ENCODE peak calls at places on chromosome 20, in seven cellular contexts. One of them, this sample, is unnamed.

GRCh38 chr20:51596656-51597388 is 54.3 kb upstream of the NFATC2 start:
- DNase-seq in fibroblast of lung: no peak
- DNase-seq in GM04504: no peak
- DNase-seq in HS-5: no peak
- DNase-seq in heart left ventricle: no peak
- DNase-seq in H4: no peak
- DNase-seq in NCI-H2107: no peak
- DNase-seq in this sample: no peak

GRCh38 chr20:62303327-62304226 is 780 bp downstream of the ADRM1 start:
- DNase-seq in H4: no peak
- DNase-seq in fibroblast of lung: peak
- DNase-seq in heart left ventricle: no peak
- DNase-seq in GM04504: no peak
- DNase-seq in NCI-H2107: no peak
- DNase-seq in HS-5: no peak
- DNase-seq in this sample: no peak

GRCh38 chr20:22288156-22288555 is 296.2 kb downstream of the FOXA2 start:
- DNase-seq in GM04504: no peak
- DNase-seq in HS-5: no peak
- DNase-seq in fibroblast of lung: no peak
- DNase-seq in H4: no peak
- DNase-seq in NCI-H2107: no peak
- DNase-seq in heart left ventricle: no peak
- DNase-seq in this sample: no peak

GRCh38 chr20:9068232-9068781 is 580 bp upstream of the PLCB4 start:
- DNase-seq in HS-5: no peak
- DNase-seq in NCI-H2107: no peak
- DNase-seq in H4: peak
- DNase-seq in GM04504: no peak
- DNase-seq in fibroblast of lung: peak
- DNase-seq in heart left ventricle: peak
- DNase-seq in this sample: peak

GRCh38 chr20:20369353-20370086 is 1.6 kb downstream of the INSM1 start:
- DNase-seq in HS-5: no peak
- DNase-seq in fibroblast of lung: no peak
- DNase-seq in heart left ventricle: no peak
- DNase-seq in GM04504: no peak
- DNase-seq in H4: no peak
- DNase-seq in NCI-H2107: no peak
- DNase-seq in this sample: no peak

GRCh38 chr20:41177636-41178035 is 40.3 kb downstream of the PLCG1 start:
- DNase-seq in heart left ventricle: no peak
- DNase-seq in HS-5: peak
- DNase-seq in fibroblast of lung: peak
- DNase-seq in H4: peak
- DNase-seq in NCI-H2107: no peak
- DNase-seq in GM04504: peak
- DNase-seq in this sample: peak

GRCh38 chr20:34891166-34892062 is 15.0 kb downstream of the ACSS2 start:
- DNase-seq in H4: no peak
- DNase-seq in fibroblast of lung: peak
- DNase-seq in NCI-H2107: no peak
- DNase-seq in heart left ventricle: no peak
- DNase-seq in HS-5: peak
- DNase-seq in GM04504: peak
- DNase-seq in this sample: no peak

GRCh38 chr20:8974009-8974708 is 94.7 kb upstream of the PLCB4 start:
- DNase-seq in HS-5: no peak
- DNase-seq in NCI-H2107: no peak
- DNase-seq in fibroblast of lung: no peak
- DNase-seq in H4: no peak
- DNase-seq in heart left ventricle: no peak
- DNase-seq in GM04504: no peak
- DNase-seq in this sample: no peak

This sample was measured in amygdala.